ENCODE peak calls at places on chromosomes 6 and 20, in nine cellular contexts. C, G, N, F, S, O, L, B and Z are unnamed samples.

GRCh38 chr6:44047801-44048200 is 79.5 kb downstream of the MRPL14 start:
- DNase-seq in C (no peak), N (no peak), S (no peak), B (no peak), L (no peak), G (no peak), O (no peak), F (no peak), Z (no peak)

GRCh38 chr6:165704001-165704748 is 41.1 kb upstream of the PDE10A start:
- DNase-seq in B (no peak), F (no peak), C (peak), O (no peak), L (no peak), N (no peak), G (peak), S (no peak), Z (no peak)

GRCh38 chr20:47139934-47140333 is 216.6 kb downstream of the ZMYND8 start:
- DNase-seq in L (no peak), N (no peak), F (no peak), O (no peak), B (no peak), C (no peak), S (no peak), G (no peak), Z (no peak)

GRCh38 chr20:36975085-36975829 is 23.7 kb upstream of the SAMHD1 start:
- DNase-seq in F (no peak), S (no peak), B (peak), G (no peak), L (no peak), O (no peak), C (no peak), N (no peak), Z (no peak)

GRCh38 chr20:46406986-46407670 is 713 bp upstream of the ELMO2 start:
- DNase-seq in O (peak), N (no peak), B (peak), G (no peak), L (peak), S (peak), C (peak), F (peak), Z (peak)

GRCh38 chr20:38222231-38222922 is 38.2 kb downstream of the KIAA1755 start:
- DNase-seq in N (peak), O (peak), F (peak), C (peak), L (no peak), G (peak), S (peak), B (peak), Z (peak)

GRCh38 chr20:13068336-13068735 is 59.6 kb downstream of the SPTLC3 start:
- DNase-seq in N (no peak), C (no peak), S (no peak), G (no peak), F (no peak), B (no peak), O (no peak), L (no peak), Z (no peak)

GRCh38 chr6:29705389-29706231 is 17.6 kb upstream of the HLA-F start:
- DNase-seq in O (peak), N (peak), C (peak), S (peak), F (peak), G (peak), B (no peak), L (no peak), Z (no peak)

GRCh38 chr6:33719326-33719987 is 8.0 kb upstream of the UQCC2 start:
- DNase-seq in N (no peak), F (no peak), C (no peak), S (peak), L (no peak), O (no peak), B (no peak), G (no peak), Z (no peak)

GRCh38 chr6:166512567-166512966 is 73.9 kb downstream of the RAMACL start:
- DNase-seq in B (peak), F (peak), O (no peak), C (no peak), L (no peak), S (no peak), N (no peak), G (no peak), Z (no peak)

GRCh38 chr6:165042912-165043311 is 266.5 kb downstream of the C6orf118 start:
- DNase-seq in B (no peak), N (no peak), G (no peak), S (no peak), L (no peak), F (peak), C (no peak), O (no peak), Z (no peak)

GRCh38 chr6:116971959-116972358 is 94.9 kb downstream of the RFX6 start:
- DNase-seq in O (peak), F (peak), G (peak), C (peak), S (peak), N (peak), L (no peak), B (peak), Z (no peak)

GRCh38 chr6:153947817-153948447 is 91.1 kb upstream of the OPRM1 start:
- DNase-seq in L (no peak), F (peak), O (peak), C (peak), B (peak), S (peak), N (no peak), G (no peak), Z (no peak)

GRCh38 chr6:72623808-72624207 is 1.9 kb downstream of the KCNQ5 start:
- DNase-seq in F (no peak), S (no peak), N (no peak), L (no peak), G (peak), O (peak), C (no peak), B (no peak), Z (no peak)

GRCh38 chr6:1552296-1552761 is 57.4 kb upstream of the FOXC1 start:
- DNase-seq in O (peak), S (no peak), C (no peak), F (no peak), L (no peak), G (peak), N (peak), B (peak), Z (no peak)

GRCh38 chr6:160505970-160506369 is 157.8 kb downstream of the SLC22A3 start:
- DNase-seq in N (no peak), B (no peak), G (peak), S (no peak), L (no peak), C (no peak), O (no peak), F (no peak), Z (no peak)

GRCh38 chr20:32625996-32626395 is 40.9 kb upstream of the NOL4L start:
- DNase-seq in O (no peak), G (no peak), N (no peak), L (no peak), F (no peak), S (peak), B (no peak), C (no peak), Z (no peak)

GRCh38 chr20:3077618-3078134 is 6.3 kb downstream of the OXT start:
- DNase-seq in C (no peak), S (no peak), L (no peak), B (no peak), N (no peak), F (no peak), G (no peak), O (no peak), Z (no peak)

GRCh38 chr6:67606905-67607828 is 1027.9 kb upstream of the ADGRB3 start:
- DNase-seq in L (no peak), O (no peak), S (peak), N (no peak), C (peak), G (peak), B (no peak), F (no peak), Z (no peak)

GRCh38 chr20:58233881-58234528 is 5.6 kb upstream of the ANKRD60 start:
- DNase-seq in L (no peak), O (peak), F (peak), N (peak), C (peak), B (peak), S (peak), G (peak), Z (no peak)

GRCh38 chr6:89254569-89254968 is 37.4 kb upstream of the GABRR1 start:
- DNase-seq in S (no peak), B (no peak), L (no peak), N (no peak), G (no peak), O (no peak), F (no peak), C (no peak), Z (no peak)

GRCh38 chr6:134374486-134374885 is 56.6 kb upstream of the SGK1 start:
- DNase-seq in L (no peak), C (no peak), O (no peak), B (no peak), S (no peak), F (no peak), N (peak), G (peak), Z (no peak)